ENCODE peak calls at places on chromosome 4, in five cellular contexts. One of them, this sample, is unnamed.

GRCh38 chr4:184419976-184420375 is 54.4 kb downstream of the IRF2 start:
- DNase-seq in heart right ventricle: no peak
- DNase-seq in omental fat pad: no peak
- DNase-seq in CD4-positive, alpha-beta T cell: no peak
- DNase-seq in nephron progenitor cell: no peak
- DNase-seq in this sample: no peak

GRCh38 chr4:140078366-140078765 is 75.6 kb downstream of the MAML3 start:
- DNase-seq in heart right ventricle: peak; percentile 46
- DNase-seq in omental fat pad: no peak
- DNase-seq in CD4-positive, alpha-beta T cell: no peak
- DNase-seq in nephron progenitor cell: peak; percentile 55
- DNase-seq in this sample: no peak

GRCh38 chr4:14196141-14196540 is 568.6 kb upstream of the BOD1L1 start:
- DNase-seq in heart right ventricle: peak; percentile 29
- DNase-seq in omental fat pad: no peak
- DNase-seq in CD4-positive, alpha-beta T cell: no peak
- DNase-seq in nephron progenitor cell: peak; percentile 85
- DNase-seq in this sample: no peak

GRCh38 chr4:40555176-40555900 is 74.3 kb downstream of the RBM47 start:
- DNase-seq in heart right ventricle: no peak
- DNase-seq in omental fat pad: no peak
- DNase-seq in CD4-positive, alpha-beta T cell: no peak
- DNase-seq in nephron progenitor cell: no peak
- DNase-seq in this sample: no peak

GRCh38 chr4:124940387-124940786 is 227.9 kb upstream of the ANKRD50 start:
- DNase-seq in heart right ventricle: peak; percentile 15
- DNase-seq in omental fat pad: no peak
- DNase-seq in CD4-positive, alpha-beta T cell: no peak
- DNase-seq in nephron progenitor cell: no peak
- DNase-seq in this sample: no peak

GRCh38 chr4:49044270-49044669 is 58.2 kb downstream of the CWH43 start:
- DNase-seq in heart right ventricle: no peak
- DNase-seq in omental fat pad: no peak
- DNase-seq in CD4-positive, alpha-beta T cell: no peak
- DNase-seq in nephron progenitor cell: no peak
- DNase-seq in this sample: no peak

GRCh38 chr4:31964691-31965090 is 1244.5 kb downstream of the PCDH7 start:
- DNase-seq in heart right ventricle: no peak
- DNase-seq in omental fat pad: no peak
- DNase-seq in CD4-positive, alpha-beta T cell: no peak
- DNase-seq in nephron progenitor cell: no peak
- DNase-seq in this sample: no peak

GRCh38 chr4:155339588-155339987 is 37.2 kb downstream of the MAP9 start:
- DNase-seq in heart right ventricle: no peak
- DNase-seq in omental fat pad: no peak
- DNase-seq in CD4-positive, alpha-beta T cell: no peak
- DNase-seq in nephron progenitor cell: no peak
- DNase-seq in this sample: no peak

GRCh38 chr4:111136438-111136837 is 513.6 kb upstream of the PITX2 start:
- DNase-seq in heart right ventricle: no peak
- DNase-seq in omental fat pad: no peak
- DNase-seq in CD4-positive, alpha-beta T cell: no peak
- DNase-seq in nephron progenitor cell: no peak
- DNase-seq in this sample: no peak

GRCh38 chr4:157576671-157577070 is 356.1 kb downstream of the GRIA2 start:
- DNase-seq in heart right ventricle: no peak
- DNase-seq in omental fat pad: no peak
- DNase-seq in CD4-positive, alpha-beta T cell: no peak
- DNase-seq in nephron progenitor cell: no peak
- DNase-seq in this sample: no peak

GRCh38 chr4:101621120-101621519 is 169.4 kb upstream of the BANK1 start:
- DNase-seq in heart right ventricle: no peak
- DNase-seq in omental fat pad: no peak
- DNase-seq in CD4-positive, alpha-beta T cell: no peak
- DNase-seq in nephron progenitor cell: no peak
- DNase-seq in this sample: no peak

GRCh38 chr4:1237981-1238675 is 10.8 kb downstream of the CTBP1 start:
- DNase-seq in heart right ventricle: no peak
- DNase-seq in omental fat pad: no peak
- DNase-seq in CD4-positive, alpha-beta T cell: no peak
- DNase-seq in nephron progenitor cell: no peak
- DNase-seq in this sample: peak; percentile 42

GRCh38 chr4:65589331-65589730 is 81.0 kb downstream of the EPHA5 start:
- DNase-seq in heart right ventricle: no peak
- DNase-seq in omental fat pad: no peak
- DNase-seq in CD4-positive, alpha-beta T cell: no peak
- DNase-seq in nephron progenitor cell: no peak
- DNase-seq in this sample: no peak

GRCh38 chr4:164357957-164358356 is 396.0 kb upstream of the SMIM31 start:
- DNase-seq in heart right ventricle: no peak
- DNase-seq in omental fat pad: no peak
- DNase-seq in CD4-positive, alpha-beta T cell: no peak
- DNase-seq in nephron progenitor cell: no peak
- DNase-seq in this sample: no peak

GRCh38 chr4:86441175-86441960 is 81.5 kb upstream of the MAPK10 start:
- DNase-seq in heart right ventricle: no peak
- DNase-seq in omental fat pad: no peak
- DNase-seq in CD4-positive, alpha-beta T cell: no peak
- DNase-seq in nephron progenitor cell: no peak
- DNase-seq in this sample: no peak

GRCh38 chr4:16843831-16844508 is 54.5 kb downstream of the LDB2 start:
- DNase-seq in heart right ventricle: no peak
- DNase-seq in omental fat pad: no peak
- DNase-seq in CD4-positive, alpha-beta T cell: no peak
- DNase-seq in nephron progenitor cell: no peak
- DNase-seq in this sample: no peak

GRCh38 chr4:169383724-169384123 is 113.0 kb upstream of the SH3RF1 start:
- DNase-seq in heart right ventricle: no peak
- DNase-seq in omental fat pad: no peak
- DNase-seq in CD4-positive, alpha-beta T cell: no peak
- DNase-seq in nephron progenitor cell: no peak
- DNase-seq in this sample: no peak

GRCh38 chr4:28702571-28702970 is 1841.9 kb downstream of the STIM2 start:
- DNase-seq in heart right ventricle: no peak
- DNase-seq in omental fat pad: no peak
- DNase-seq in CD4-positive, alpha-beta T cell: no peak
- DNase-seq in nephron progenitor cell: no peak
- DNase-seq in this sample: no peak

GRCh38 chr4:1400191-1400805 is 5.9 kb downstream of the NKX1-1 start:
- DNase-seq in heart right ventricle: no peak
- DNase-seq in omental fat pad: no peak
- DNase-seq in CD4-positive, alpha-beta T cell: no peak
- DNase-seq in nephron progenitor cell: peak; percentile 1
- DNase-seq in this sample: peak; percentile 41

GRCh38 chr4:98663226-98664006 is 5.0 kb upstream of the TSPAN5 start:
- DNase-seq in heart right ventricle: no peak
- DNase-seq in omental fat pad: no peak
- DNase-seq in CD4-positive, alpha-beta T cell: peak; percentile 33
- DNase-seq in nephron progenitor cell: no peak
- DNase-seq in this sample: peak; percentile 78

GRCh38 chr4:15690020-15690809 is 8.6 kb downstream of the FAM200B start:
- DNase-seq in heart right ventricle: peak; percentile 19
- DNase-seq in omental fat pad: no peak
- DNase-seq in CD4-positive, alpha-beta T cell: no peak
- DNase-seq in nephron progenitor cell: no peak
- DNase-seq in this sample: no peak

GRCh38 chr4:168558587-168558986 is 61.7 kb downstream of the PALLD start:
- DNase-seq in heart right ventricle: no peak
- DNase-seq in omental fat pad: no peak
- DNase-seq in CD4-positive, alpha-beta T cell: no peak
- DNase-seq in nephron progenitor cell: no peak
- DNase-seq in this sample: no peak

GRCh38 chr4:84530871-84531270 is 31.8 kb upstream of the NKX6-1 start:
- DNase-seq in heart right ventricle: no peak
- DNase-seq in omental fat pad: no peak
- DNase-seq in CD4-positive, alpha-beta T cell: no peak
- DNase-seq in nephron progenitor cell: no peak
- DNase-seq in this sample: no peak

GRCh38 chr4:168600796-168601583 is 104.1 kb downstream of the PALLD start:
- DNase-seq in heart right ventricle: no peak
- DNase-seq in omental fat pad: no peak
- DNase-seq in CD4-positive, alpha-beta T cell: no peak
- DNase-seq in nephron progenitor cell: no peak
- DNase-seq in this sample: no peak

GRCh38 chr4:132071815-132072214 is 1077.3 kb upstream of the PCDH10 start:
- DNase-seq in heart right ventricle: no peak
- DNase-seq in omental fat pad: no peak
- DNase-seq in CD4-positive, alpha-beta T cell: no peak
- DNase-seq in nephron progenitor cell: no peak
- DNase-seq in this sample: no peak

DNA sequence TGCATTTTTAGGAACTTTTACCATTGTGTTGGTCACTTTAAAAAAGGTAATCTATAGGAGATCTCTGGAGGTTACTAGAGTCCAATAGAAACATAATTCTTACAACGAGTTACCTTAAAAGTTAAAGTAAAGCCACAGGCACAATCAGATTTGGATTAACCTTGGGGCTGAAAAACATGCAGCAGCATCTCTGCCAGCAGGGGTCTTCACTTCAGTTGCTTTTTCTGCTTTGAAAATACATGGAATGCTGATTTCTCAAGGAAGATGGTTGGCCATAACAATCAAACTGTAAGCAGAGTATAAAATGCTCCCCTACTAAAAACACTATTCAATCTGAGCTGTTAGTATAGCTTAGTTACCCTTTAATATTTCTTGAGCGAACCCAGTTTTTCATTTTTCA is 1072.3 kb upstream of the PCDH10 start:
- DNase-seq in heart right ventricle: no peak
- DNase-seq in omental fat pad: no peak
- DNase-seq in CD4-positive, alpha-beta T cell: no peak
- DNase-seq in nephron progenitor cell: no peak
- DNase-seq in this sample: no peak
- TF ChIP-seq CTCF in heart right ventricle: no peak
- TF ChIP-seq CTCF in omental fat pad: no peak
- TF ChIP-seq CTCF in CD4-positive, alpha-beta T cell: no peak
- TF ChIP-seq CTCF in nephron progenitor cell: no peak
- TF ChIP-seq CTCF in this sample: no peak

DNA sequence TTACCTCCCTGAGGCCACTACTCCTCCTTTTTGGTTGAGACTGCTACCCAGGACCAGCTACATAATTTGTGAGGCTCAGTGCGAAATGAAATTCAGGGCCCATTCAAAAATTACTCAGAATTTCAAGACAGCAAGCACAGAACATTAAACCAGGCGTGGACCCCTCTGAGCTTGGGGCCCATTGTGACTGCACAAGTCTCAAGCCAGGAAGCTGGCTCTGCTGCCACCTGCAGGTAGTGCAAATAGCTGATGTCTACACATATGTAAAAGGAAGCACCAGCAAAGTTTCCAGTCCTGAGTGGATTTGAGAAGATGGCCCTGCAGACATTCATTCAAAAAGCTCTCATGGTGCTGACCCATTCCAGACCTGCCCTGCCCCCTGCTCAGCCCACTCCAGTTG is 213.4 kb upstream of the LNX1 start:
- DNase-seq in heart right ventricle: no peak
- DNase-seq in omental fat pad: no peak
- DNase-seq in CD4-positive, alpha-beta T cell: no peak
- DNase-seq in nephron progenitor cell: no peak
- DNase-seq in this sample: peak; percentile 9
- TF ChIP-seq CTCF in heart right ventricle: peak; percentile 41
- TF ChIP-seq CTCF in omental fat pad: no peak
- TF ChIP-seq CTCF in CD4-positive, alpha-beta T cell: no peak
- TF ChIP-seq CTCF in nephron progenitor cell: no peak
- TF ChIP-seq CTCF in this sample: peak; percentile 46

GRCh38 chr4:154314248-154314647 is 177.4 kb downstream of the DCHS2 start:
- DNase-seq in heart right ventricle: no peak
- DNase-seq in omental fat pad: no peak
- DNase-seq in CD4-positive, alpha-beta T cell: no peak
- DNase-seq in nephron progenitor cell: no peak
- DNase-seq in this sample: no peak
- TF ChIP-seq CTCF in heart right ventricle: no peak
- TF ChIP-seq CTCF in omental fat pad: no peak
- TF ChIP-seq CTCF in CD4-positive, alpha-beta T cell: no peak
- TF ChIP-seq CTCF in nephron progenitor cell: no peak
- TF ChIP-seq CTCF in this sample: no peak

DNA sequence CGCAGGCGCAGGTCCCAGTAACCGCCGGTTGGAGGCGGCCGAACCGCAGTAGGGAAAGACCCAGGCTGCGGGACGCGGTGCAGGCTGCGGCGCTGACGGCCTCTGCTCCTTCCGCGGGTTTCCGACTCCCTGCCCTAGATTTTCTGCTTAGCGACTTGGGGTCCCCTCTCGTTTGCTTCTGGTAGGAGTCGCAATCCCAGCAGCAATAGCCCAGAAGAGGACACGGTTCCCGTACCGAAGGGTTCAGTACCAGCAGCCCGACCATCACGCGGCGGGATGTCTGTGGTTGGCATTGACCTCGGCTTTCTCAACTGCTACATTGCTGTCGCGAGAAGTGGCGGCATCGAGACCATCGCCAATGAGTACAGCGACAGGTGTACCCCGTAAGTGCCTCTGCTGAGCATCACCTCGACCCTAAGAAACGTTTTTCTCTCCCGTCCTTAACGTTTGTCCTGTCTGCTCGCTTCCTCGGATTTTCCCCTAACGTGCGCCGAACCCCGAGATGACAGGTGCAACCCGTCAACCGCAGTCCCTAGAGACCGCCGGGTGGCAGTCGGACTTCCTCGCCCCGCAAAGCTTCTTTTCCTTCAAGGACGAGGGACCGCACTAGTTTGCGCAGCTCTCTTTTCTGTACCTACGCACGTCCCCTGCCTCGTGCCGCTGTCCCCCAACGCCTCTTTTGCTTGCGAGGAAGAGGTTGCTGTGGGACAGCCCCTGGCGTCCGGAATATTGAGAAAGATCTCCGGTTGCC is at the start of gene HSPA4L:
- DNase-seq in heart right ventricle: peak; percentile 67
- DNase-seq in omental fat pad: peak; percentile 29
- DNase-seq in CD4-positive, alpha-beta T cell: no peak
- DNase-seq in nephron progenitor cell: peak; percentile 50
- DNase-seq in this sample: peak; percentile 48
- TF ChIP-seq CTCF in heart right ventricle: peak; percentile 38
- TF ChIP-seq CTCF in omental fat pad: no peak
- TF ChIP-seq CTCF in CD4-positive, alpha-beta T cell: no peak
- TF ChIP-seq CTCF in nephron progenitor cell: no peak
- TF ChIP-seq CTCF in this sample: no peak